ENCODE peak calls at places on chromosomes 6 and 20, in four cellular contexts. L is endothelial cell of umbilical vein, M is psoas muscle, N is HepG2. P is an unnamed sample. For H3K27me3, the result is how much of the 10 kb centered on the place peaks cover.

GRCh38 chr6:20313086-20313485 is 88.6 kb upstream of the E2F3 start:
- DNase-seq in L (no peak), N (no peak), M (no peak), P (no peak)

GRCh38 chr20:43843096-43843964 is 71.3 kb upstream of the TOX2 start:
- DNase-seq in L (peak), N (no peak), M (no peak), P (no peak)

GRCh38 chr6:158226655-158227512 is 58.7 kb downstream of the GTF2H5 start:
- DNase-seq in N (peak), M (no peak), L (no peak), P (no peak)

GRCh38 chr6:83429857-83430605 is 820 bp downstream of the ME1 start:
- DNase-seq in N (no peak), M (no peak), L (peak), P (no peak)

GRCh38 chr20:36097331-36097730 is 57.2 kb upstream of the EPB41L1 start:
- DNase-seq in L (peak), M (no peak), N (no peak), P (no peak)

GRCh38 chr6:13229205-13230085 is 98.9 kb downstream of the TBC1D7 start:
- DNase-seq in N (peak), M (no peak), L (no peak), P (peak)

GRCh38 chr6:143441680-143442359 is 8.7 kb downstream of the ADAT2 start:
- DNase-seq in M (no peak), N (no peak), L (no peak), P (no peak)

GRCh38 chr20:7710440-7710839 is 229.8 kb downstream of the HAO1 start:
- DNase-seq in M (no peak), N (no peak), L (no peak), P (peak)

GRCh38 chr20:1336699-1337387 is 7.9 kb upstream of the SDCBP2 start:
- DNase-seq in N (no peak), L (peak), M (peak), P (no peak)

GRCh38 chr6:108804976-108805375 is 43.2 kb upstream of the ARMC2 start:
- DNase-seq in L (no peak), N (no peak), M (no peak), P (no peak)

GRCh38 chr6:89657445-89658158 is 19.1 kb upstream of the LYRM2 start:
- DNase-seq in L (no peak), N (no peak), M (no peak), P (no peak)

GRCh38 chr6:111589366-111589765 is 16.3 kb downstream of the TRAF3IP2 start:
- DNase-seq in L (peak), N (peak), M (peak), P (no peak)

GRCh38 chr6:20875369-20875963 is 341.2 kb downstream of the CDKAL1 start:
- DNase-seq in L (peak), N (peak), M (no peak), P (no peak)

GRCh38 chr6:135701426-135701825 is 150.1 kb upstream of the PDE7B start:
- DNase-seq in L (no peak), M (no peak), N (no peak), P (no peak)

GRCh38 chr6:14917101-14917500 is 328.8 kb upstream of the JARID2 start:
- DNase-seq in M (no peak), N (no peak), L (no peak), P (no peak)

GRCh38 chr20:51631011-51631950 is 88.8 kb upstream of the NFATC2 start:
- DNase-seq in L (peak), M (peak), N (peak), P (peak)

GRCh38 chr20:36310215-36310981 is 4.3 kb downstream of the DLGAP4 start:
- DNase-seq in M (peak), N (no peak), L (no peak), P (no peak)

GRCh38 chr6:127606131-127606562 is 29.2 kb downstream of the C6orf58 start:
- DNase-seq in L (peak), M (peak), N (peak), P (peak)

GRCh38 chr6:149974825-149975224 is 11.1 kb downstream of the ULBP1 start:
- DNase-seq in N (no peak), M (no peak), L (no peak), P (no peak)

GRCh38 chr20:13226367-13226766 is 5.3 kb downstream of the ISM1 start:
- DNase-seq in L (no peak), N (no peak), M (no peak), P (no peak)

GRCh38 chr6:123997223-123997622 is 193.6 kb downstream of the NKAIN2 start:
- DNase-seq in M (no peak), N (no peak), L (no peak), P (no peak)

GRCh38 chr20:15739056-15739455 is 834.2 kb downstream of the KIF16B start:
- DNase-seq in M (no peak), L (no peak), N (no peak), P (no peak)

GRCh38 chr20:63181226-63181625 is 34.7 kb downstream of the YTHDF1 start:
- DNase-seq in L (no peak), M (peak), N (no peak), P (no peak)
- H3K27me3 ChIP-seq in L (under half), M (under half), N (half or more), P (under half)

GRCh38 chr6:30357678-30358339 is 12.9 kb downstream of the RPP21 start:
- DNase-seq in N (peak), L (peak), M (no peak), P (peak)
- H3K27me3 ChIP-seq in N (half or more), L (half or more), M (under half), P (under half)

DNA sequence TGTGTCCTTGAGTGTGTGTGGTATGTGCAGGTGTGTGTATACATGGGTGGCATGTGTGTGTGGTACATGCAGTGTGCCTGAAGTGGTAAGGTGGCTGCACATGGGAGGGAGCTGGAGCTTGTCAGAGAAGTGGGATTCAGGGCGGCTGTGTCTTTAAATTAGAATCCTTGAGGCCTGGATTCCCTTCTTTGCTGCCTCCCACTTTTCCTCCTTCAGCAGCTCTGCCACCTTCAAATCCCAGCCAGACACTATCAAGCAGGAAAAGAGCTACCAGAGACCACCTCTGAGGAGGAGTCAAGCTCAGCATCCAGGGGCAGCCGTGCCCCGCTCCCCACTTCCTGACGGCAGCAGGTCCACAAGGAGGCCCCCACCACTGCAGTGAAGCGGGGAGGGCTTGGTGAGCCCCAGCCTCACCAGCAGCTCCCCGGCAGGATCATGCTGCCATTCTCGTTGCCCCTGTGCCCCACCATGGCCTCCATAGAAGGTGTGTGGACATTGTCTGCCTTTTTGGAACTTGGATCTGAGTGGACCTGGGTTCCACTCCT is 131.0 kb upstream of the MLN start:
- DNase-seq in L (no peak), N (no peak), M (no peak), P (no peak)
- H3K27me3 ChIP-seq in L (under half), N (under half), M (under half), P (under half)

GRCh38 chr20:63081351-63081750 is 74.6 kb upstream of the BHLHE23 start:
- DNase-seq in L (no peak), N (no peak), M (no peak), P (no peak)

GRCh38 chr20:63083831-63084562 is 77.2 kb upstream of the BHLHE23 start:
- DNase-seq in N (peak), M (peak), L (no peak), P (no peak)

GRCh38 chr20:63082939-63083735 is 76.4 kb upstream of the BHLHE23 start:
- DNase-seq in M (peak), L (no peak), N (no peak), P (no peak)

GRCh38 chr20:63081831-63082230 is 75.1 kb upstream of the BHLHE23 start:
- DNase-seq in M (no peak), N (no peak), L (no peak), P (no peak)

GRCh38 chr20:63082308-63082938 is 75.7 kb upstream of the BHLHE23 start:
- DNase-seq in N (peak), L (no peak), M (peak), P (no peak)
- H3K27me3 ChIP-seq in N (half or more), L (under half), M (under half), P (under half)

DNA sequence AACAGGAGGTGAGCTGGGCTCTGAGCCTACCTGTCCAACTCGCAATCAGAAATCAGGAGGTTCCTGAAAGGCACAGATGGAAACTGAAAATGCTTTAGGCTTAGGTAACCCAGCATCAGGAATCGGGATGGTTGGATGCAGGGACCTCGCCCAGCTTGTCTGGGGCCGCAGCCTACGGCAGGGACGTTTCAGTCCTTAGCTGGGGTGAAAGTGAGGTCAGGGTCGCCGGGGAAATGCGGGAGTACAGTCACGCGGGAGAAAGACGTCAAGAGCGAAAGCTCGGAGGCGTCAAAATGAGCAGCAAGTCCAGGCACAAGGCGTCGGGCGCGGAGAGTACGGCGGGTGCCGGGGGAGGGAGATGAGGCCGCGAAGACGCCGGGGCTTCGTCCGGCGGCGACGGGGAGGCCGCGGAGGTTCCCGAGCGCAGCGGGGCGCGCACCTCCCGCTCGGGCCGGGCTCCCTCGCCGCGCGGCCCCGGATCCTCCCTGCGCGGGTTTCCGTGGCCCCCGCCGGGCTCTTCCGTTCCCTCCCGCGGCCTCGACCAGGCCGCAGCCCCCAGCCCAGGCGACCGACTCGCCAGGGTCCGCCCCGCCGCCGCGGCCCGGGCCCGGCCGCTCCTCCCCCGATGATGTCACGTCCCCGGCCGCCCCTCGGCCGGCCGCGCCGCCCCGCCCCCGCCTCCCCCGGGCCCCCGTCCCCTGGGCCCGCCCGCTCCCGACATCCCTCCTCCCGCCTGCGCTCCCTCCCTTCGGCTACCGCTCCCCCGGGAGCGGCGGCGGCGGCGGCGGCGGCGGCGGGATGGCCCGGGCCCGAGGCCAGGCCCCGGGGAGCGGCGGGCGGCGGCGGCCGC is at the start of gene EBF4:
- DNase-seq in L (peak), N (no peak), M (no peak), P (no peak)
- H3K27me3 ChIP-seq in L (half or more), N (half or more), M (under half), P (under half)

GRCh38 chr6:44272529-44272928 is 2.3 kb downstream of the TMEM151B start:
- DNase-seq in N (no peak), L (no peak), M (no peak), P (no peak)
- H3K27me3 ChIP-seq in N (half or more), L (half or more), M (under half), P (under half)

GRCh38 chr20:17407550-17407949 is 123.6 kb downstream of the BFSP1 start:
- DNase-seq in N (no peak), L (no peak), M (no peak), P (no peak)
- H3K27me3 ChIP-seq in N (half or more), L (under half), M (under half), P (under half)

DNA sequence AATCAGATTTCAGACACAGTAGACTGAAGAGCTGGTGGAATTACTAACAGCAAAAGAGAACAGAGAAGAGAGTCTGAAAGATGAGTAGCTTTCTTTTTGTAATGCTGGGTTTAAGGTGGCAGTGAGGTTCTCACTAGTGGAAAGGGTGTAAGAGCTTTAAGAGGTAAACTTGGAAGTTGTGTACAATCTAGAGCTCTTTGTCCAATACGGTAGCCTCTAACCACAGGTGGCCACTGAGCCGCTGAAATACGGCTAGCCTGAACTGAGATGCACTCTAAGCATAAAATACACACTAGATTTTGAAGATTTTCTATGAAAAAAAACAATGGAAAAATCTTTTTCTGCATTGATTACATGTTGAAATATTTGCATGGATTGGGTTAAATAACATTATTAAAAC is 4.0 kb downstream of the ELOVL2 start:
- DNase-seq in M (no peak), N (no peak), L (no peak), P (no peak)
- H3K27me3 ChIP-seq in M (under half), N (under half), L (half or more), P (under half)

GRCh38 chr6:166168616-166169548 is 1.2 kb upstream of the TBXT start:
- DNase-seq in M (no peak), L (no peak), N (no peak), P (no peak)

GRCh38 chr6:166165558-166166313 is 1.9 kb downstream of the TBXT start:
- DNase-seq in L (no peak), N (no peak), M (no peak), P (no peak)

GRCh38 chr6:166167801-166168615 is at the start of gene TBXT:
- DNase-seq in M (no peak), N (no peak), L (no peak), P (no peak)

GRCh38 chr6:166167258-166167731 is 356 bp downstream of the TBXT start:
- DNase-seq in N (no peak), M (no peak), L (no peak), P (no peak)

DNA sequence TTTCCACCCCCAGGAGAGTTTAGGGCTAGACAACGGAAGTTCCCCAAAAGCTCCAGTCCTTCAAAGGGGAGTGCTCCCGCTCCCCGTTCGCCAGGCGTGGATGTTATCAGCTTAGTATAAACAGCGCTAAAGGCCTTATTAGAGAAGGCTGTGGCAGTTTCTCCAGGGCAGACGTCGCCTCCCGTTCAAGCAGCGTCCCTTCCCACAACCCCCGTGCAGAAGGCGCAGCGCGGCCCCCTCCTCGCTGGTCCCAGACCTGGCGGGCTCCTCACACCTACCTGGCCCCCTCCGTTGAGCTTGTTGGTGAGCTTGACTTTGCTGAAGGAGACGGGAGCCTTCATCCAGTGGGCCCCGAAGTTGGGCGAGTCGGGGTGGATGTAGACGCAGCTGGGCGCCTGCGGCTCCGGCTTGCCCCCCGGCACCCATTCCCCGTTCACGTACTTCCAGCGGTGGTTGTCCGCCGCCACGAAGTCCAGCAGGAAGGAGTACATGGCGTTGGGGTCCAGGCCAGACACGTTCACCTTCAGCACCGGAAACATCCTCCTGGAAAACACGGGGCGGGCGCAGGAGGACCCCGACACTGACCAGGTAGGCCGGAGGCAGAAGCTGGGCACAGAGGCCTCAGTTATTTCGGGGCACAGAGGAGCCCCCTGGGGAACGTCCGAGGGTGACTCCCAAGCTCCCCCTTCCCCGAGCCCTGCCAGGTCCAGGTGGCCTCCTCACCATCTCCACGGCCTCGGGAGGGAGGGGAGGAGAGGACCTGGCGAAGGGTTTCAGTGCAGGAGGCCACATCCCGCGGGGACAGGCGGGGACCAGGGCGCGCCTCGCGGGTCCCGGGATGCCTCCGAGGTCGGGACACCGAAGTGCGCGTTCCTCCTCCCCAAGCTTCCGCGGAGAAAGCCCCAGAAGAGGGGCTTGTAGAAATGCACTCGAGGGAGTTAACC is 1.1 kb downstream of the TBXT start:
- DNase-seq in L (no peak), N (no peak), M (no peak), P (no peak)
- H3K27me3 ChIP-seq in L (half or more), N (half or more), M (under half), P (under half)

DNA sequence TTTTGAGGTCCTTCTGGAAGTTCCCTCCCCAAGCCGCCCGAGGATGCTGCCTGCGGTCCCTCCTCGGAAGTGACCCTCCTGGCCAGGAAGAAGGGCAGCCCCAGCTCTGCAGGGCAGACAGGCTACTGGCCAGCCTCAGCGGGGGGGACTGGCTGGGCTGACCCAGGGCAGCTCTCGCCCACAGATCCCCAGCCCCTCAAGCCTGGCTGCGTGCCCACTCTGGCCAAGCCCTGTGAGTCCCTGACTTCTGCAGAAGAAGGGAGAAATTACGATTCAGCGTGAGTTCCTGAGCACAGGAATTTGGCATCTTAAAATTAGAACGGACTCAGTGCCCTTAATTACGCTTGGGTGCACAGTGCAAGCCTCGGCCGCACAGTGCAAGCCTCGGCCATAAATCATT is 165.7 kb downstream of the TAF4 start:
- DNase-seq in N (no peak), M (peak), L (no peak), P (no peak)
- H3K27me3 ChIP-seq in N (half or more), M (under half), L (under half), P (under half)

P was measured in CD4-positive, alpha-beta memory T cell.